ENCODE peak calls at places on chromosome 7, in five cellular contexts. One of them, this sample, is unnamed.

GRCh38 chr7:142866361-142867096 is 11.7 kb downstream of the EPHB6 start:
- DNase-seq in RWPE1: no peak
- DNase-seq in uterus: no peak
- DNase-seq in substantia nigra: no peak
- DNase-seq in fibroblast of lung: peak
- DNase-seq in this sample: no peak

GRCh38 chr7:150476285-150476684 is 25.9 kb downstream of the GIMAP8 start:
- DNase-seq in fibroblast of lung: no peak
- DNase-seq in substantia nigra: no peak
- DNase-seq in RWPE1: no peak
- DNase-seq in uterus: no peak
- DNase-seq in this sample: no peak

GRCh38 chr7:134078991-134079390 is 48.1 kb upstream of the LRGUK start:
- DNase-seq in fibroblast of lung: no peak
- DNase-seq in RWPE1: no peak
- DNase-seq in uterus: no peak
- DNase-seq in substantia nigra: no peak
- DNase-seq in this sample: no peak

GRCh38 chr7:106538638-106539037 is 122.3 kb downstream of the CCDC71L start:
- DNase-seq in RWPE1: no peak
- DNase-seq in fibroblast of lung: no peak
- DNase-seq in substantia nigra: no peak
- DNase-seq in uterus: no peak
- DNase-seq in this sample: no peak

GRCh38 chr7:44750921-44751571 is 2.4 kb downstream of the ZMIZ2 start:
- DNase-seq in uterus: no peak
- DNase-seq in fibroblast of lung: peak
- DNase-seq in RWPE1: no peak
- DNase-seq in substantia nigra: no peak
- DNase-seq in this sample: no peak

GRCh38 chr7:24916463-24917040 is 63.4 kb downstream of the OSBPL3 start:
- DNase-seq in uterus: no peak
- DNase-seq in substantia nigra: no peak
- DNase-seq in fibroblast of lung: peak
- DNase-seq in RWPE1: no peak
- DNase-seq in this sample: no peak

GRCh38 chr7:38863609-38864291 is 45.2 kb downstream of the VPS41 start:
- DNase-seq in substantia nigra: no peak
- DNase-seq in uterus: no peak
- DNase-seq in fibroblast of lung: no peak
- DNase-seq in RWPE1: peak
- DNase-seq in this sample: no peak

GRCh38 chr7:6442114-6442513 is 5.6 kb downstream of the DAGLB start:
- DNase-seq in substantia nigra: no peak
- DNase-seq in uterus: no peak
- DNase-seq in RWPE1: no peak
- DNase-seq in fibroblast of lung: peak
- DNase-seq in this sample: no peak

GRCh38 chr7:134593530-134594392 is 44.9 kb downstream of the AKR1B15 start:
- DNase-seq in fibroblast of lung: peak
- DNase-seq in uterus: peak
- DNase-seq in substantia nigra: peak
- DNase-seq in RWPE1: no peak
- DNase-seq in this sample: peak

GRCh38 chr7:152512711-152513110 is 76.9 kb upstream of the KMT2C start:
- DNase-seq in substantia nigra: no peak
- DNase-seq in RWPE1: peak
- DNase-seq in fibroblast of lung: no peak
- DNase-seq in uterus: no peak
- DNase-seq in this sample: no peak

GRCh38 chr7:135291809-135292253 is 58.2 kb downstream of the STRA8 start:
- DNase-seq in RWPE1: peak
- DNase-seq in substantia nigra: no peak
- DNase-seq in fibroblast of lung: peak
- DNase-seq in uterus: no peak
- DNase-seq in this sample: no peak

GRCh38 chr7:5489991-5490536 is 66.4 kb upstream of the TNRC18 start:
- DNase-seq in uterus: no peak
- DNase-seq in substantia nigra: no peak
- DNase-seq in fibroblast of lung: no peak
- DNase-seq in RWPE1: no peak
- DNase-seq in this sample: no peak

GRCh38 chr7:122166260-122166659 is 22.2 kb upstream of the AASS start:
- DNase-seq in RWPE1: no peak
- DNase-seq in uterus: no peak
- DNase-seq in fibroblast of lung: no peak
- DNase-seq in substantia nigra: no peak
- DNase-seq in this sample: no peak

GRCh38 chr7:8442814-8443304 is 9.4 kb downstream of the NXPH1 start:
- DNase-seq in uterus: no peak
- DNase-seq in fibroblast of lung: peak
- DNase-seq in RWPE1: peak
- DNase-seq in substantia nigra: no peak
- DNase-seq in this sample: peak

GRCh38 chr7:107044347-107045194 is at the start of gene PRKAR2B:
- DNase-seq in uterus: peak
- DNase-seq in fibroblast of lung: peak
- DNase-seq in substantia nigra: peak
- DNase-seq in RWPE1: peak
- DNase-seq in this sample: peak

GRCh38 chr7:114048386-114049235 is 129.8 kb upstream of the PPP1R3A start:
- DNase-seq in substantia nigra: no peak
- DNase-seq in uterus: no peak
- DNase-seq in RWPE1: peak
- DNase-seq in fibroblast of lung: peak
- DNase-seq in this sample: peak

GRCh38 chr7:7693881-7694280 is 24.5 kb downstream of the RPA3 start:
- DNase-seq in RWPE1: peak
- DNase-seq in uterus: no peak
- DNase-seq in substantia nigra: no peak
- DNase-seq in fibroblast of lung: peak
- DNase-seq in this sample: no peak

GRCh38 chr7:46791180-46791579 is 790.7 kb downstream of the TNS3 start:
- DNase-seq in substantia nigra: no peak
- DNase-seq in uterus: no peak
- DNase-seq in fibroblast of lung: no peak
- DNase-seq in RWPE1: no peak
- DNase-seq in this sample: no peak

GRCh38 chr7:90424720-90425119 is 21.5 kb downstream of the CLDN12 start:
- DNase-seq in RWPE1: no peak
- DNase-seq in substantia nigra: no peak
- DNase-seq in fibroblast of lung: no peak
- DNase-seq in uterus: no peak
- DNase-seq in this sample: no peak

GRCh38 chr7:139016931-139017511 is 18.8 kb downstream of the ZC3HAV1L start:
- DNase-seq in RWPE1: peak
- DNase-seq in fibroblast of lung: peak
- DNase-seq in substantia nigra: no peak
- DNase-seq in uterus: peak
- DNase-seq in this sample: peak

GRCh38 chr7:97971990-97972943 is 17.7 kb downstream of the OCM2 start:
- DNase-seq in fibroblast of lung: peak
- DNase-seq in substantia nigra: peak
- DNase-seq in uterus: peak
- DNase-seq in RWPE1: peak
- DNase-seq in this sample: peak

GRCh38 chr7:108492742-108493141 is 33.2 kb downstream of the PNPLA8 start:
- DNase-seq in fibroblast of lung: peak
- DNase-seq in uterus: no peak
- DNase-seq in RWPE1: no peak
- DNase-seq in substantia nigra: no peak
- DNase-seq in this sample: no peak

GRCh38 chr7:141752634-141753033 is 11.3 kb upstream of the TAS2R3 start:
- DNase-seq in substantia nigra: no peak
- DNase-seq in RWPE1: no peak
- DNase-seq in fibroblast of lung: no peak
- DNase-seq in uterus: no peak
- DNase-seq in this sample: no peak

GRCh38 chr7:140924019-140924820 is 509 bp downstream of the BRAF start:
- DNase-seq in substantia nigra: peak
- DNase-seq in fibroblast of lung: peak
- DNase-seq in RWPE1: peak
- DNase-seq in uterus: peak
- DNase-seq in this sample: peak

GRCh38 chr7:46682841-46683624 is 762.0 kb upstream of the IGFBP3 start:
- DNase-seq in fibroblast of lung: peak
- DNase-seq in uterus: no peak
- DNase-seq in substantia nigra: no peak
- DNase-seq in RWPE1: no peak
- DNase-seq in this sample: no peak

GRCh38 chr7:6505685-6506559 is 45.3 kb downstream of the GRID2IP start:
- DNase-seq in RWPE1: no peak
- DNase-seq in substantia nigra: no peak
- DNase-seq in fibroblast of lung: no peak
- DNase-seq in uterus: no peak
- DNase-seq in this sample: no peak

GRCh38 chr7:2982831-2983230 is 60.8 kb downstream of the CARD11 start:
- DNase-seq in RWPE1: no peak
- DNase-seq in uterus: no peak
- DNase-seq in fibroblast of lung: no peak
- DNase-seq in substantia nigra: no peak
- DNase-seq in this sample: no peak

GRCh38 chr7:16804674-16805439 is at the start of gene AGR2:
- DNase-seq in substantia nigra: no peak
- DNase-seq in uterus: no peak
- DNase-seq in fibroblast of lung: no peak
- DNase-seq in RWPE1: peak
- DNase-seq in this sample: no peak

GRCh38 chr7:48035967-48036478 is 680 bp downstream of the C7orf57 start:
- DNase-seq in uterus: no peak
- DNase-seq in substantia nigra: no peak
- DNase-seq in fibroblast of lung: peak
- DNase-seq in RWPE1: no peak
- DNase-seq in this sample: no peak

GRCh38 chr7:28354601-28355062 is 57.7 kb upstream of the CREB5 start:
- DNase-seq in fibroblast of lung: peak
- DNase-seq in uterus: no peak
- DNase-seq in RWPE1: peak
- DNase-seq in substantia nigra: no peak
- DNase-seq in this sample: peak

GRCh38 chr7:157152391-157152937 is 13.7 kb downstream of the UBE3C start:
- DNase-seq in substantia nigra: no peak
- DNase-seq in uterus: no peak
- DNase-seq in fibroblast of lung: no peak
- DNase-seq in RWPE1: no peak
- DNase-seq in this sample: no peak

GRCh38 chr7:157149317-157149716 is 10.6 kb downstream of the UBE3C start:
- DNase-seq in uterus: no peak
- DNase-seq in fibroblast of lung: no peak
- DNase-seq in substantia nigra: no peak
- DNase-seq in RWPE1: no peak
- DNase-seq in this sample: no peak

GRCh38 chr7:157151626-157152339 is 13.1 kb downstream of the UBE3C start:
- DNase-seq in uterus: no peak
- DNase-seq in fibroblast of lung: no peak
- DNase-seq in substantia nigra: no peak
- DNase-seq in RWPE1: no peak
- DNase-seq in this sample: no peak

GRCh38 chr7:157153260-157153659 is 14.5 kb downstream of the UBE3C start:
- DNase-seq in uterus: no peak
- DNase-seq in RWPE1: no peak
- DNase-seq in substantia nigra: no peak
- DNase-seq in fibroblast of lung: no peak
- DNase-seq in this sample: no peak

DNA sequence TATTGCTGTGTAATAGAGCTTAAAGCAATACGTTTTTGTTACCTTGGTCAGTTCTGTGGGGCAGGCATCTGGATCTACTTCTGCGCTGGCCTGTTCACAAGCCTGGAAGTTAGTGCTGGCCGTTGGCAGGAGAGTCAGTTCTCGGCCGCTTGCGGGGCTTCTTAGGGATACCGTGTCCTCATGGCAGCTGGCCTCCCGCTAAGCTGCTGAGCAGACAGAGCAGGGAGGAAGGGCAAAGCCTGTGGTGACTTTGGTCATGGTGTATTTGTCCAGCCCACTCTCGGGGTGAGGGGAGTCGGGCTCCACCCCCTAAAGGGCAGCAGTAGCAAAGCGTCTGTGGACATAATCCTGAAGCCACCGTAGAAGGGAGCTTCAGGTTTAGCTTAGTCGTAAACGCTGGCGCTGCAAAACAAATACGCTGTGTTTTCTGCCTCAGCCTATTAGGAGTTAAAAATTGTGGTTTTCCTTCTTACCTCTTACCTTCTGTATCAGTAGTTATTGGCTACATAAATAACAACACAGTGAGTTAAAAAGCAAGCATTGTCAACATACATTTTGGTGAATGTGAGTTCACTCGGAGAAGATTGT is 12.2 kb downstream of the UBE3C start:
- DNase-seq in RWPE1: no peak
- DNase-seq in fibroblast of lung: peak
- DNase-seq in substantia nigra: no peak
- DNase-seq in uterus: no peak
- DNase-seq in this sample: peak
- H3K27ac ChIP-seq in RWPE1: no peak
- H3K27ac ChIP-seq in fibroblast of lung: no peak
- H3K27ac ChIP-seq in substantia nigra: no peak
- H3K27ac ChIP-seq in uterus: no peak
- H3K27ac ChIP-seq in this sample: peak

GRCh38 chr7:131511774-131512535 is 44.5 kb downstream of the PODXL start:
- DNase-seq in RWPE1: no peak
- DNase-seq in uterus: no peak
- DNase-seq in substantia nigra: no peak
- DNase-seq in fibroblast of lung: no peak
- DNase-seq in this sample: no peak
- H3K27ac ChIP-seq in RWPE1: no peak
- H3K27ac ChIP-seq in uterus: peak
- H3K27ac ChIP-seq in substantia nigra: no peak
- H3K27ac ChIP-seq in fibroblast of lung: no peak
- H3K27ac ChIP-seq in this sample: no peak

GRCh38 chr7:111358915-111359314 is 203.4 kb downstream of the IMMP2L start:
- DNase-seq in RWPE1: no peak
- DNase-seq in substantia nigra: no peak
- DNase-seq in uterus: no peak
- DNase-seq in fibroblast of lung: no peak
- DNase-seq in this sample: no peak

GRCh38 chr7:111363099-111363498 is 199.2 kb downstream of the IMMP2L start:
- DNase-seq in fibroblast of lung: peak
- DNase-seq in RWPE1: no peak
- DNase-seq in substantia nigra: no peak
- DNase-seq in uterus: no peak
- DNase-seq in this sample: no peak

GRCh38 chr7:111357691-111358090 is 204.6 kb downstream of the IMMP2L start:
- DNase-seq in uterus: no peak
- DNase-seq in substantia nigra: no peak
- DNase-seq in RWPE1: peak
- DNase-seq in fibroblast of lung: peak
- DNase-seq in this sample: peak

GRCh38 chr7:111364413-111364812 is 197.9 kb downstream of the IMMP2L start:
- DNase-seq in uterus: no peak
- DNase-seq in substantia nigra: no peak
- DNase-seq in RWPE1: no peak
- DNase-seq in fibroblast of lung: peak
- DNase-seq in this sample: no peak

GRCh38 chr7:111362660-111363059 is 199.6 kb downstream of the IMMP2L start:
- DNase-seq in fibroblast of lung: peak
- DNase-seq in RWPE1: peak
- DNase-seq in uterus: no peak
- DNase-seq in substantia nigra: no peak
- DNase-seq in this sample: peak
- H3K27ac ChIP-seq in fibroblast of lung: no peak
- H3K27ac ChIP-seq in RWPE1: no peak
- H3K27ac ChIP-seq in uterus: no peak
- H3K27ac ChIP-seq in substantia nigra: no peak
- H3K27ac ChIP-seq in this sample: peak

GRCh38 chr7:74294191-74294998 is 5.2 kb downstream of the CLIP2 start:
- DNase-seq in fibroblast of lung: peak
- DNase-seq in substantia nigra: no peak
- DNase-seq in RWPE1: no peak
- DNase-seq in uterus: no peak
- DNase-seq in this sample: no peak
- H3K27ac ChIP-seq in fibroblast of lung: peak
- H3K27ac ChIP-seq in substantia nigra: peak
- H3K27ac ChIP-seq in RWPE1: peak
- H3K27ac ChIP-seq in uterus: peak
- H3K27ac ChIP-seq in this sample: no peak